ENCODE peak calls at places on chromosomes 11 and 22, in five cellular contexts. X is iris pigment epithelial cell, R is amniotic stem cell, K is left cardiac atrium, C is PC-3. N is an unnamed sample.

GRCh38 chr22:37771702-37772427 is 35.9 kb upstream of the GCAT start:
- DNase-seq in X (no peak), K (no peak), C (no peak), R (no peak), N (no peak)

GRCh38 chr22:28498044-28498443 is 181.6 kb downstream of the TTC28 start:
- DNase-seq in C (no peak), R (no peak), X (no peak), K (no peak), N (no peak)

GRCh38 chr11:37861671-37862070 is 1263.6 kb upstream of the RAG2 start:
- DNase-seq in K (no peak), X (no peak), R (no peak), C (no peak), N (no peak)

GRCh38 chr22:16559056-16559955 is 33.3 kb downstream of the CCT8L2 start:
- DNase-seq in R (no peak), X (no peak), C (no peak), K (peak), N (no peak)

GRCh38 chr22:30881361-30882180 is 87.0 kb downstream of the MORC2 start:
- DNase-seq in K (no peak), X (no peak), R (no peak), C (no peak), N (no peak)

GRCh38 chr11:105609341-105609781 is 512 bp upstream of the GRIA4 start:
- DNase-seq in C (peak), X (peak), K (no peak), R (no peak), N (no peak)

GRCh38 chr22:20466659-20467379 is 28.8 kb downstream of the KLHL22 start:
- DNase-seq in K (no peak), X (no peak), R (no peak), C (no peak), N (no peak)

GRCh38 chr22:35839811-35840739 is 122.4 kb downstream of the APOL5 start:
- DNase-seq in C (peak), K (peak), R (peak), X (peak), N (no peak)

GRCh38 chr11:65887723-65888162 is 528 bp downstream of the FIBP start:
- DNase-seq in R (no peak), X (peak), K (no peak), C (peak), N (no peak)

GRCh38 chr11:70141490-70142014 is 61.5 kb upstream of the FADD start:
- DNase-seq in C (no peak), X (no peak), R (no peak), K (no peak), N (no peak)

GRCh38 chr11:19679952-19680823 is 32.4 kb upstream of the NAV2 start:
- DNase-seq in K (peak), C (peak), R (peak), X (peak), N (no peak)

GRCh38 chr22:31443516-31443915 is 44.1 kb downstream of the DRG1 start:
- DNase-seq in R (no peak), K (no peak), X (no peak), C (no peak), N (no peak)

GRCh38 chr11:38226684-38227083 is 1628.6 kb upstream of the RAG2 start:
- DNase-seq in C (no peak), R (no peak), K (no peak), X (no peak), N (no peak)

GRCh38 chr11:33895752-33896137 is 3.9 kb upstream of the LMO2 start:
- DNase-seq in K (no peak), X (peak), C (no peak), R (no peak), N (no peak)

GRCh38 chr11:1834791-1835670 is at the start of gene SYT8:
- DNase-seq in X (no peak), C (no peak), R (no peak), K (no peak), N (no peak)

GRCh38 chr11:15769203-15769602 is 587.1 kb downstream of the SOX6 start:
- DNase-seq in R (no peak), C (peak), X (no peak), K (no peak), N (no peak)

GRCh38 chr11:15602779-15603178 is 488.1 kb downstream of the INSC start:
- DNase-seq in C (no peak), K (no peak), R (no peak), X (no peak), N (no peak)

GRCh38 chr11:82733444-82734119 is at the start of gene FAM181B:
- DNase-seq in C (no peak), K (peak), X (peak), R (no peak), N (no peak)

GRCh38 chr11:28566643-28567042 is 458.5 kb downstream of the METTL15 start:
- DNase-seq in R (peak), X (peak), C (no peak), K (peak), N (no peak)

GRCh38 chr11:118171274-118172062 is 5.0 kb downstream of the SCN2B start:
- DNase-seq in C (peak), R (peak), X (peak), K (peak), N (peak)

GRCh38 chr11:134532176-134532920 is 120.3 kb upstream of the B3GAT1 start:
- DNase-seq in C (no peak), K (no peak), X (no peak), R (no peak), N (no peak)

GRCh38 chr22:45717787-45718186 is 46.2 kb downstream of the ATXN10 start:
- DNase-seq in K (no peak), C (peak), X (peak), R (no peak), N (no peak)

GRCh38 chr11:43644626-43645299 is 35.8 kb upstream of the HSD17B12 start:
- DNase-seq in K (no peak), X (peak), R (no peak), C (peak), N (peak)

GRCh38 chr11:104836711-104837110 is 61.5 kb downstream of the CASP12 start:
- DNase-seq in K (no peak), C (no peak), X (no peak), R (no peak), N (no peak)

GRCh38 chr11:92340839-92341238 is 116.2 kb downstream of the FAT3 start:
- DNase-seq in X (no peak), K (no peak), R (no peak), C (peak), N (no peak)

GRCh38 chr11:119223856-119224255 is 17.7 kb downstream of the CBL start:
- DNase-seq in X (peak), C (no peak), R (no peak), K (no peak), N (no peak)

GRCh38 chr11:17694711-17695110 is 24.7 kb upstream of the MYOD1 start:
- DNase-seq in R (no peak), X (no peak), K (no peak), C (no peak), N (no peak)

GRCh38 chr11:14029971-14030531 is 67.5 kb downstream of the SPON1 start:
- DNase-seq in R (no peak), C (peak), X (peak), K (peak), N (no peak)

GRCh38 chr11:102139081-102139498 is 28.8 kb downstream of the YAP1 start:
- DNase-seq in R (peak), X (peak), K (no peak), C (peak), N (no peak)

GRCh38 chr11:104329043-104329442 is 165.1 kb upstream of the PDGFD start:
- DNase-seq in K (no peak), R (no peak), X (no peak), C (no peak), N (no peak)

GRCh38 chr11:57436031-57436430 is 9.1 kb upstream of the SLC43A3 start:
- DNase-seq in C (no peak), K (no peak), X (no peak), R (no peak), N (no peak)

GRCh38 chr11:72426758-72427157 is 7.6 kb downstream of the CLPB start:
- DNase-seq in C (no peak), R (no peak), K (no peak), X (no peak), N (no peak)

GRCh38 chr11:864118-864827 is 21.6 kb downstream of the TSPAN4 start:
- DNase-seq in C (no peak), X (no peak), K (no peak), R (no peak), N (no peak)

GRCh38 chr11:19253149-19253540 is 12.4 kb upstream of the E2F8 start:
- DNase-seq in X (no peak), R (no peak), C (no peak), K (no peak), N (no peak)

GRCh38 chr11:14499178-14499559 is 442 bp downstream of the COPB1 start:
- DNase-seq in X (peak), R (no peak), K (peak), C (peak), N (peak)

GRCh38 chr11:2991477-2992233 is 474 bp downstream of the NAP1L4 start:
- DNase-seq in K (no peak), R (peak), C (no peak), X (peak), N (no peak)

GRCh38 chr22:38872831-38873248 is 824 bp upstream of the CBX6 start:
- DNase-seq in K (peak), X (peak), R (no peak), C (no peak), N (no peak)

GRCh38 chr11:113193077-113193476 is 121.3 kb upstream of the TTC12 start:
- DNase-seq in X (no peak), R (no peak), K (no peak), C (no peak), N (no peak)

GRCh38 chr11:61686469-61686868 is 6.3 kb downstream of the DAGLA start:
- DNase-seq in R (no peak), C (no peak), K (no peak), X (no peak), N (no peak)